ENCODE peak calls at places on chromosomes 3 and 15, in six cellular contexts. One of them, this sample, is unnamed.

GRCh38 chr3:129940086-129940485 is 34.4 kb upstream of the TRH start:
- DNase-seq in kidney: no peak
- DNase-seq in right atrium auricular region: no peak
- DNase-seq in transverse colon: no peak
- DNase-seq in neural progenitor cell: no peak
- DNase-seq in cardiac muscle cell: no peak
- DNase-seq in this sample: no peak

GRCh38 chr3:81728766-81729544 is 32.5 kb downstream of the GBE1 start:
- DNase-seq in kidney: no peak
- DNase-seq in right atrium auricular region: no peak
- DNase-seq in transverse colon: no peak
- DNase-seq in neural progenitor cell: no peak
- DNase-seq in cardiac muscle cell: no peak
- DNase-seq in this sample: no peak

GRCh38 chr3:45712434-45713110 is 23.4 kb downstream of the SACM1L start:
- DNase-seq in kidney: no peak
- DNase-seq in right atrium auricular region: no peak
- DNase-seq in transverse colon: no peak
- DNase-seq in neural progenitor cell: no peak
- DNase-seq in cardiac muscle cell: no peak
- DNase-seq in this sample: no peak

GRCh38 chr15:58521293-58521991 is 89.7 kb downstream of the LIPC start:
- DNase-seq in kidney: peak; percentile 91
- DNase-seq in right atrium auricular region: peak; percentile 70
- DNase-seq in transverse colon: no peak
- DNase-seq in neural progenitor cell: no peak
- DNase-seq in cardiac muscle cell: no peak
- DNase-seq in this sample: peak; percentile 42

GRCh38 chr3:45043715-45044299 is 17.7 kb downstream of the CLEC3B start:
- DNase-seq in kidney: no peak
- DNase-seq in right atrium auricular region: no peak
- DNase-seq in transverse colon: no peak
- DNase-seq in neural progenitor cell: peak; percentile 25
- DNase-seq in cardiac muscle cell: no peak
- DNase-seq in this sample: no peak

GRCh38 chr15:83734487-83734886 is 80.6 kb downstream of the ADAMTSL3 start:
- DNase-seq in kidney: no peak
- DNase-seq in right atrium auricular region: no peak
- DNase-seq in transverse colon: no peak
- DNase-seq in neural progenitor cell: peak; percentile 17
- DNase-seq in cardiac muscle cell: peak; percentile 5
- DNase-seq in this sample: no peak

GRCh38 chr3:55675478-55675877 is 188.4 kb upstream of the WNT5A start:
- DNase-seq in kidney: no peak
- DNase-seq in right atrium auricular region: no peak
- DNase-seq in transverse colon: no peak
- DNase-seq in neural progenitor cell: no peak
- DNase-seq in cardiac muscle cell: no peak
- DNase-seq in this sample: no peak

GRCh38 chr15:73476704-73477216 is 33.8 kb downstream of the REC114 start:
- DNase-seq in kidney: no peak
- DNase-seq in right atrium auricular region: no peak
- DNase-seq in transverse colon: no peak
- DNase-seq in neural progenitor cell: no peak
- DNase-seq in cardiac muscle cell: no peak
- DNase-seq in this sample: no peak

GRCh38 chr3:182837855-182838454 is 44.7 kb downstream of the ATP11B start:
- DNase-seq in kidney: no peak
- DNase-seq in right atrium auricular region: no peak
- DNase-seq in transverse colon: no peak
- DNase-seq in neural progenitor cell: peak; percentile 28
- DNase-seq in cardiac muscle cell: peak; percentile 31
- DNase-seq in this sample: no peak

GRCh38 chr3:161108840-161109239 is 3.7 kb upstream of the B3GALNT1 start:
- DNase-seq in kidney: no peak
- DNase-seq in right atrium auricular region: no peak
- DNase-seq in transverse colon: no peak
- DNase-seq in neural progenitor cell: no peak
- DNase-seq in cardiac muscle cell: no peak
- DNase-seq in this sample: no peak

GRCh38 chr3:147680820-147681488 is 271.8 kb downstream of the ZIC1 start:
- DNase-seq in kidney: no peak
- DNase-seq in right atrium auricular region: peak; percentile 66
- DNase-seq in transverse colon: no peak
- DNase-seq in neural progenitor cell: no peak
- DNase-seq in cardiac muscle cell: peak; percentile 87
- DNase-seq in this sample: peak; percentile 57

GRCh38 chr15:42156266-42156922 is at the start of gene PLA2G4F:
- DNase-seq in kidney: no peak
- DNase-seq in right atrium auricular region: no peak
- DNase-seq in transverse colon: peak; percentile 83
- DNase-seq in neural progenitor cell: no peak
- DNase-seq in cardiac muscle cell: no peak
- DNase-seq in this sample: no peak

GRCh38 chr3:151971814-151972579 is 98.6 kb downstream of the SUCNR1 start:
- DNase-seq in kidney: no peak
- DNase-seq in right atrium auricular region: no peak
- DNase-seq in transverse colon: peak; percentile 24
- DNase-seq in neural progenitor cell: no peak
- DNase-seq in cardiac muscle cell: peak; percentile 69
- DNase-seq in this sample: no peak

GRCh38 chr3:192942625-192943024 is 25.0 kb upstream of the MB21D2 start:
- DNase-seq in kidney: no peak
- DNase-seq in right atrium auricular region: no peak
- DNase-seq in transverse colon: no peak
- DNase-seq in neural progenitor cell: no peak
- DNase-seq in cardiac muscle cell: no peak
- DNase-seq in this sample: no peak

GRCh38 chr3:150292891-150293290 is 115.2 kb upstream of the TSC22D2 start:
- DNase-seq in kidney: no peak
- DNase-seq in right atrium auricular region: no peak
- DNase-seq in transverse colon: no peak
- DNase-seq in neural progenitor cell: no peak
- DNase-seq in cardiac muscle cell: no peak
- DNase-seq in this sample: no peak

GRCh38 chr3:164577667-164578066 is 500.6 kb downstream of the SI start:
- DNase-seq in kidney: no peak
- DNase-seq in right atrium auricular region: no peak
- DNase-seq in transverse colon: no peak
- DNase-seq in neural progenitor cell: no peak
- DNase-seq in cardiac muscle cell: no peak
- DNase-seq in this sample: no peak

GRCh38 chr3:64185436-64185835 is 39.8 kb downstream of the PRICKLE2 start:
- DNase-seq in kidney: no peak
- DNase-seq in right atrium auricular region: no peak
- DNase-seq in transverse colon: no peak
- DNase-seq in neural progenitor cell: no peak
- DNase-seq in cardiac muscle cell: no peak
- DNase-seq in this sample: no peak

GRCh38 chr3:10116138-10116460 is 624 bp downstream of the BRK1 start:
- DNase-seq in kidney: no peak
- DNase-seq in right atrium auricular region: no peak
- DNase-seq in transverse colon: no peak
- DNase-seq in neural progenitor cell: no peak
- DNase-seq in cardiac muscle cell: no peak
- DNase-seq in this sample: no peak

GRCh38 chr15:58425185-58425584 is 6.6 kb upstream of the LIPC start:
- DNase-seq in kidney: no peak
- DNase-seq in right atrium auricular region: no peak
- DNase-seq in transverse colon: no peak
- DNase-seq in neural progenitor cell: no peak
- DNase-seq in cardiac muscle cell: no peak
- DNase-seq in this sample: no peak

GRCh38 chr15:80588801-80589200 is 106.3 kb upstream of the ABHD17C start:
- DNase-seq in kidney: no peak
- DNase-seq in right atrium auricular region: no peak
- DNase-seq in transverse colon: no peak
- DNase-seq in neural progenitor cell: no peak
- DNase-seq in cardiac muscle cell: no peak
- DNase-seq in this sample: no peak

GRCh38 chr3:133254716-133255115 is 145.1 kb upstream of the BFSP2 start:
- DNase-seq in kidney: no peak
- DNase-seq in right atrium auricular region: no peak
- DNase-seq in transverse colon: no peak
- DNase-seq in neural progenitor cell: no peak
- DNase-seq in cardiac muscle cell: no peak
- DNase-seq in this sample: no peak
- H3K4me1 ChIP-seq in kidney: no peaks in the 10 kb centered on the region
- H3K4me1 ChIP-seq in right atrium auricular region: peaks cover 9% of the 10 kb centered on the region
- H3K4me1 ChIP-seq in transverse colon: no peaks in the 10 kb centered on the region
- H3K4me1 ChIP-seq in neural progenitor cell: no peaks in the 10 kb centered on the region
- H3K4me1 ChIP-seq in cardiac muscle cell: no peaks in the 10 kb centered on the region
- H3K4me1 ChIP-seq in this sample: no peaks in the 10 kb centered on the region

GRCh38 chr3:56988458-56988857 is 72.0 kb upstream of the SPATA12 start:
- DNase-seq in kidney: no peak
- DNase-seq in right atrium auricular region: no peak
- DNase-seq in transverse colon: no peak
- DNase-seq in neural progenitor cell: no peak
- DNase-seq in cardiac muscle cell: no peak
- DNase-seq in this sample: no peak

GRCh38 chr3:56988874-56989433 is 71.5 kb upstream of the SPATA12 start:
- DNase-seq in kidney: no peak
- DNase-seq in right atrium auricular region: peak; percentile 84
- DNase-seq in transverse colon: peak; percentile 85
- DNase-seq in neural progenitor cell: peak; percentile 89
- DNase-seq in cardiac muscle cell: peak; percentile 91
- DNase-seq in this sample: peak; percentile 70

GRCh38 chr3:56987238-56987932 is 73.1 kb upstream of the SPATA12 start:
- DNase-seq in kidney: no peak
- DNase-seq in right atrium auricular region: no peak
- DNase-seq in transverse colon: no peak
- DNase-seq in neural progenitor cell: peak; percentile 53
- DNase-seq in cardiac muscle cell: peak; percentile 40
- DNase-seq in this sample: no peak

GRCh38 chr3:56989434-56990294 is 70.8 kb upstream of the SPATA12 start:
- DNase-seq in kidney: no peak
- DNase-seq in right atrium auricular region: no peak
- DNase-seq in transverse colon: no peak
- DNase-seq in neural progenitor cell: no peak
- DNase-seq in cardiac muscle cell: no peak
- DNase-seq in this sample: peak; percentile 76

DNA sequence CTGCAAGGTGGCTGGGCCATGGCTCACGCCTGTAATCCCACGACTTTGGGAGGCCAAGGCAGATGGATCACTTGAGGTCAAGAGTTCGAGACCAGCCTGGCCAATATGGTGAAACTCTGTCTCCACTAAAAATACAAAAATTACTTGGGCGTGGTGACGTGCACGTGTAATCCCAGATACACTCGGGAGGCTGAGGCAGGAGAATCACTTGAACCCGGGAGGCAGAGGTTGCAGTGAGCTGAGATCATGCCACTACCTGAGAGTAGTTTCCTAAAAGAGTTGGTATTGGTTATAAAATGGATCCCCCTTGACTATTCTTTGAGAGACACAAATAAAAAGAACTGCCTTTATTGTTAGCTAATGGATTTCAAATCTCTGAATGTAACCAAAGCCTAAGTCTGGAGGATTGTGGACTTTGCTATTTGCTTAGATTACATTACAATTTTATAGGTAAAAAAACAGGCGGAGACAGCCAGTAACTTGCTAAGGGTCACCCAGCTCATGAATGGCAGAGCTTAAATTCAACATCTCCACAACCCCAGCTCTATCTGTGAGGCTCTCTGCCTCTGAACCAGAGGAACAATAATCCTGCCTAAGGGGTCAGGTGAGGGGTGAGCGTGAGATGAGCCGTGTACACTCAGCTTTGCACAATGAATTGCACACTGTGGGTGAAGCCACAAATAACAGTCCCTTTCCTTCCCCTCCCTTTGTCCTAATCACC is 70.0 kb upstream of the SPATA12 start:
- DNase-seq in kidney: no peak
- DNase-seq in right atrium auricular region: no peak
- DNase-seq in transverse colon: no peak
- DNase-seq in neural progenitor cell: no peak
- DNase-seq in cardiac muscle cell: no peak
- DNase-seq in this sample: no peak
- H3K27ac ChIP-seq in kidney: no peak overlapping the region
- H3K27ac ChIP-seq in right atrium auricular region: no peak overlapping the region
- H3K27ac ChIP-seq in transverse colon: peak overlapping the region; percentile 31
- H3K27ac ChIP-seq in neural progenitor cell: no peak overlapping the region
- H3K27ac ChIP-seq in cardiac muscle cell: no peak overlapping the region
- H3K27ac ChIP-seq in this sample: no peak overlapping the region

DNA sequence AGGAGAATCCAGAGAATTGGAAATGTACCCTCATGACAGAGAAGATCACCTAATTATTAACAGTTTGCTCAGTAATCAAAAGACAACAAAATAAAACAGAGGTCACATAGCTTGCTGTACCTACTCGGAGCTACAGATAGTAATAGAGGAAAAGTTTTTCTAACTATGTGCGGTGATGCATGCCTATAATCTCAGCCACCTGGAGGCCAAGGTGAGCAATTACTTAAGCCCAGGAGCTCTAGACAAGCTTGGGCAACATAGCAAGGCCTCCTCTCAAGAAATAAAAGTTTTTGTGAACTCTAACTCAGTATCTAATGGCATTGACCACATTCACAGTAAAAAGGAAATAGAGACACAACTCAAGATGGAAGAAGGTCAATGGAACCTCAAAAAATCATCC is 243.6 kb downstream of the ATP8B4 start:
- DNase-seq in kidney: no peak
- DNase-seq in right atrium auricular region: no peak
- DNase-seq in transverse colon: no peak
- DNase-seq in neural progenitor cell: no peak
- DNase-seq in cardiac muscle cell: no peak
- DNase-seq in this sample: no peak
- TF ChIP-seq CTCF in kidney: no peak
- TF ChIP-seq CTCF in right atrium auricular region: no peak
- TF ChIP-seq CTCF in transverse colon: peak; percentile 8
- TF ChIP-seq CTCF in neural progenitor cell: peak; percentile 26
- TF ChIP-seq CTCF in cardiac muscle cell: no peak
- TF ChIP-seq CTCF in this sample: no peak

GRCh38 chr15:67072442-67072841 is 7.0 kb downstream of the SMAD3 start:
- DNase-seq in kidney: no peak
- DNase-seq in right atrium auricular region: no peak
- DNase-seq in transverse colon: no peak
- DNase-seq in neural progenitor cell: no peak
- DNase-seq in cardiac muscle cell: no peak
- DNase-seq in this sample: no peak
- H3K4me1 ChIP-seq in kidney: peaks cover 60% of the 10 kb centered on the region
- H3K4me1 ChIP-seq in right atrium auricular region: peaks cover 84% of the 10 kb centered on the region
- H3K4me1 ChIP-seq in transverse colon: peaks cover 42% of the 10 kb centered on the region
- H3K4me1 ChIP-seq in neural progenitor cell: peaks cover 42% of the 10 kb centered on the region
- H3K4me1 ChIP-seq in cardiac muscle cell: peaks cover 39% of the 10 kb centered on the region
- H3K4me1 ChIP-seq in this sample: peaks cover 100% of the 10 kb centered on the region